ENCODE peak calls at places on chromosomes 11 and 22, in six cellular contexts. Y, Q, R, C, M and U are unnamed samples.

GRCh38 chr11:113137735-113138529 is 176.5 kb upstream of the TTC12 start:
- DNase-seq in R (no peak), Y (no peak), M (no peak), Q (no peak), C (no peak), U (no peak)

GRCh38 chr22:22019659-22020424 is 37.3 kb upstream of the TOP3B start:
- DNase-seq in C (no peak), Q (no peak), Y (no peak), R (no peak), M (no peak), U (peak)

GRCh38 chr11:6812391-6813005 is 13.0 kb upstream of the OR6A2 start:
- DNase-seq in Q (no peak), Y (no peak), R (peak), C (peak), M (peak), U (peak)

GRCh38 chr22:40022536-40023225 is 27.9 kb downstream of the FAM83F start:
- DNase-seq in C (no peak), R (no peak), Q (no peak), Y (no peak), M (peak), U (no peak)

GRCh38 chr11:19597876-19598275 is 114.8 kb upstream of the NAV2 start:
- DNase-seq in M (no peak), C (no peak), Q (no peak), R (no peak), Y (no peak), U (no peak)

GRCh38 chr11:64863381-64864060 is 14.9 kb downstream of the EHD1 start:
- DNase-seq in M (no peak), Q (no peak), C (no peak), R (peak), Y (no peak), U (no peak)

GRCh38 chr11:12840871-12841516 is 166.8 kb downstream of the TEAD1 start:
- DNase-seq in C (peak), M (peak), Y (no peak), Q (no peak), R (peak), U (peak)

GRCh38 chr11:128963744-128964340 is 21.2 kb upstream of the TP53AIP1 start:
- DNase-seq in Q (no peak), C (no peak), Y (no peak), M (no peak), R (peak), U (no peak)

GRCh38 chr22:26579331-26579886 is 10.5 kb downstream of the TPST2 start:
- DNase-seq in Y (no peak), Q (no peak), R (no peak), M (no peak), C (no peak), U (no peak)

GRCh38 chr11:46200537-46201281 is 76.8 kb upstream of the CREB3L1 start:
- DNase-seq in R (no peak), Y (no peak), M (peak), Q (no peak), C (peak), U (peak)

GRCh38 chr11:16603890-16604783 is 134.3 kb upstream of the C11orf58 start:
- DNase-seq in M (peak), C (no peak), Y (peak), R (peak), Q (peak), U (no peak)

GRCh38 chr11:10452211-10452767 is 2.8 kb upstream of the AMPD3 start:
- DNase-seq in Q (no peak), C (peak), Y (no peak), R (no peak), M (no peak), U (no peak)

GRCh38 chr11:134888821-134889220 is 476.8 kb upstream of the B3GAT1 start:
- DNase-seq in M (no peak), C (no peak), R (no peak), Q (no peak), Y (no peak), U (no peak)

GRCh38 chr11:72003776-72004171 is 5.1 kb downstream of the IL18BP start:
- DNase-seq in R (no peak), Q (no peak), M (no peak), Y (no peak), C (no peak), U (no peak)

GRCh38 chr11:91374794-91375193 is 849.8 kb upstream of the FAT3 start:
- DNase-seq in Y (no peak), C (no peak), M (no peak), Q (no peak), R (no peak), U (no peak)

GRCh38 chr22:17281026-17281809 is 62.0 kb upstream of the ADA2 start:
- DNase-seq in R (no peak), Y (no peak), C (peak), M (no peak), Q (no peak), U (no peak)

GRCh38 chr11:7520981-7521487 is 7.2 kb downstream of the PPFIBP2 start:
- DNase-seq in Q (no peak), C (no peak), R (no peak), Y (no peak), M (no peak), U (no peak)

GRCh38 chr11:115665345-115665901 is 161.2 kb upstream of the CADM1 start:
- DNase-seq in M (no peak), Y (no peak), C (no peak), R (peak), Q (no peak), U (no peak)

DNA sequence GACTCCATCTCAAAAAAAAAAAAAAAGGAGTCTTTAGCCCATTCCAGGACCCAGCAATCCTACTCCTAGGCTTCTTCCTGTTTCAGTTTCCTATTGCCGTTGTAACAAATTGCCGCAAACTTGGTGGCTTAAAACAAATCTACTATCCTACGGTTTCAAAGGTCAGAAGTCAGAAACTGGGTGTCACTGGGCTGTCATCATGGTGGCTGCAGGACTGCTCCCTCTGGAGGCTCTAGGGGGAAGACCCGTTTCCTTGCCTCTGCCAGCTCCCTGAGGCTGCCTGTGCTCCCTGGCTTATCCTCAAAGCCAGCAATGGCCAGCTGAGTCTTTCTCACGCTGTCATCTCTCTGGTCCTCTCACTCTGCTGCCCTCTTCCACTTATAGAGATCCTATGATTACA is 8.7 kb upstream of the DAGLA start:
- DNase-seq in C (no peak), Q (no peak), M (no peak), R (peak), Y (peak), U (no peak)
- TF ChIP-seq CTCF in C (peak), Q (peak), M (peak), R (peak), Y (peak), U (no peak)

DNA sequence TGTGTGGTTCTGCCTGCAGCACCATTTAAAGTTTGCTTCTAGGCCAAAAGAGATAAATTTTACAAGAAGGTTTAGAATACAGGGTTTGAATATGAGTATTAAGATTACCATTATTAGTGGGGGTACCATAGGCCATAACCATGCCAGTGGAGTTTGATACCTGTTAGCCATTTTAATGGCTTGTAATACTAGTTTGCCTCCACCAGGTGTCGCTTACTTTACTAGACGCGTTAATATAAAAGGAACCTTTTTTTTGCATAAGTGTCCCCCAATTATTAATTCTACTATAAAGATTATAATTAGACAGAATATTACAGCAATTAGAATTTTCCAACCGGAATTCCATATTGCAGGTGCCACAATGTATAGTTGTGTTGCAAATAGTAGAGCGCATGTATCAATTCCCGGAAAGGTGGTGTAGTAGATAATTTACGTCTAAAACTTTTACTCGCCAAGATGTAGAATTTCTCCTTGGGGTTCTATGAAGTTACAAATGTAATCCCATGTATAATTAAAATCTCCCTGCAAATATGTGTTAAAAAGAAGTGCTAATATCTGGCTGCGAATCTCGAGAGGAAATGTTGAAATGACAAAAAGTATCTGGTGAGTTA is 16.1 kb downstream of the MS4A6E start:
- DNase-seq in C (peak), M (peak), Q (no peak), R (peak), Y (no peak), U (no peak)
- TF ChIP-seq CTCF in C (peak), M (peak), Q (peak), R (peak), Y (peak), U (peak)

GRCh38 chr11:62600367-62601113 is 1.1 kb downstream of the MTA2 start:
- DNase-seq in M (peak), Y (no peak), R (peak), C (no peak), Q (no peak), U (no peak)

GRCh38 chr11:62603072-62603408 is 1.4 kb upstream of the MTA2 start:
- DNase-seq in Q (no peak), R (no peak), M (no peak), Y (no peak), C (no peak), U (no peak)

GRCh38 chr11:62602141-62603071 is 741 bp upstream of the MTA2 start:
- DNase-seq in C (no peak), M (no peak), Y (peak), R (peak), Q (no peak), U (peak)

GRCh38 chr11:62601114-62601363 is 626 bp downstream of the MTA2 start:
- DNase-seq in Q (no peak), C (no peak), M (peak), Y (peak), R (no peak), U (no peak)

DNA sequence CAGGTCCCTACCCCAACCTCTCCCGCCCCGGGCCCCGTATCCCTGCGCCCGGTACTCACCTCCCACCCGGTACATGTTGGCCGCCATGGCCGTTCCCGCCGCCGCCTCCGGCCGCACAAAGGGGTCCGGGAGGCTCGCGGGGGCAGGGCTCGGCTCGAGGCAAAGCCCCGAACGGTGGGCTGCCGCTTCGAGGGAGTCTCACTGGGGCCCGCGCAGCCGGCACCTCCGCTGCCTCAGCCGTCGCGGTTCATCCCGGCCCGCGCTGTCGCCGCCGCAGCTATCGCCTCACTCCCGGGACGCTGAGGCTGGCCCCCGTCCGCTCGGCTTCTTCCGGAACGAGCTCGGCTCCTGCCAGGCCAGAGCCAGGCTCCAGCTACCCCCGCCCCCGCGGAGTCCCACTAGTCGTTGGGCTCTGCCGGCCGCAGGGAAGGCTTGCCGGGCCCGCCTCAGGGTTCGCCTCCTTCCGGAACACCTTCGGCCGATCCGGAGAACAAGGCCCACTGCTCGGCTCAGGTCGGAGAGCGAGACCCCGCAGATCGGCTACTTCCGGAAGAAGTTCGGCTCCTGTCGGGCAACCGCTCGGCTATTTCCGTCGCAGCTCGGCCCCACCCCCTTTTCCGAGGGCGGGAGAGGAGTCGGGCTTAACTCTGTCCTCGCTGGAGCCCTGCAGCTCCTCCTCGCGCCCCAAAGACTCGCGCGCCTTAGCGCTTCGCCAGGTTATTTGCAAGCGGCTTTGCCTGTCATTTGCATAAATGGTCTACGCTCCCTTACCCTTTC is at the start of gene MTA2:
- DNase-seq in Y (peak), Q (peak), C (peak), R (peak), M (peak), U (peak)
- TF ChIP-seq CTCF in Y (no peak), Q (no peak), C (no peak), R (no peak), M (no peak), U (no peak)

GRCh38 chr11:67434395-67434881 is 3.0 kb downstream of the PTPRCAP start:
- DNase-seq in C (no peak), R (no peak), M (no peak), Y (no peak), Q (no peak), U (no peak)
- TF ChIP-seq CTCF in C (no peak), R (no peak), M (no peak), Y (no peak), Q (no peak), U (no peak)

GRCh38 chr11:103800406-103801114 is 235.9 kb upstream of the DDI1 start:
- DNase-seq in R (peak), M (no peak), Y (no peak), C (peak), Q (no peak), U (no peak)
- TF ChIP-seq CTCF in R (peak), M (no peak), Y (no peak), C (no peak), Q (no peak), U (no peak)

GRCh38 chr22:31448382-31448781 is 41.3 kb downstream of the EIF4ENIF1 start:
- DNase-seq in M (no peak), Q (no peak), C (no peak), R (no peak), Y (no peak), U (no peak)

GRCh38 chr22:31446767-31447166 is 42.9 kb downstream of the EIF4ENIF1 start:
- DNase-seq in Q (no peak), R (no peak), M (no peak), C (no peak), Y (no peak), U (no peak)

GRCh38 chr22:31449521-31449920 is 40.1 kb downstream of the EIF4ENIF1 start:
- DNase-seq in Y (no peak), M (no peak), R (no peak), Q (no peak), C (no peak), U (no peak)

GRCh38 chr22:31447337-31447736 is 42.3 kb downstream of the EIF4ENIF1 start:
- DNase-seq in Y (no peak), M (no peak), C (no peak), R (no peak), Q (no peak), U (no peak)

GRCh38 chr22:31451709-31452571 is 37.7 kb downstream of the EIF4ENIF1 start:
- DNase-seq in Q (no peak), C (peak), M (peak), R (peak), Y (no peak), U (peak)
- TF ChIP-seq CTCF in Q (peak), C (peak), M (peak), R (peak), Y (peak), U (peak)

GRCh38 chr11:62143727-62144126 is 19.9 kb downstream of the INCENP start:
- DNase-seq in Y (peak), Q (no peak), C (no peak), R (no peak), M (no peak), U (no peak)
- TF ChIP-seq CTCF in Y (no peak), Q (no peak), C (peak), R (no peak), M (no peak), U (no peak)

GRCh38 chr22:47453049-47453448 is 690.6 kb downstream of the TBC1D22A start:
- DNase-seq in Q (no peak), M (no peak), R (no peak), Y (no peak), C (no peak), U (no peak)

GRCh38 chr22:47450876-47451475 is 688.5 kb downstream of the TBC1D22A start:
- DNase-seq in R (no peak), Q (no peak), C (no peak), Y (no peak), M (no peak), U (no peak)

GRCh38 chr22:47448231-47449035 is 686.0 kb downstream of the TBC1D22A start:
- DNase-seq in M (no peak), R (no peak), Q (no peak), C (no peak), Y (no peak), U (no peak)

GRCh38 chr22:47449508-47450270 is 687.2 kb downstream of the TBC1D22A start:
- DNase-seq in M (no peak), Q (no peak), Y (no peak), R (no peak), C (no peak), U (no peak)

DNA sequence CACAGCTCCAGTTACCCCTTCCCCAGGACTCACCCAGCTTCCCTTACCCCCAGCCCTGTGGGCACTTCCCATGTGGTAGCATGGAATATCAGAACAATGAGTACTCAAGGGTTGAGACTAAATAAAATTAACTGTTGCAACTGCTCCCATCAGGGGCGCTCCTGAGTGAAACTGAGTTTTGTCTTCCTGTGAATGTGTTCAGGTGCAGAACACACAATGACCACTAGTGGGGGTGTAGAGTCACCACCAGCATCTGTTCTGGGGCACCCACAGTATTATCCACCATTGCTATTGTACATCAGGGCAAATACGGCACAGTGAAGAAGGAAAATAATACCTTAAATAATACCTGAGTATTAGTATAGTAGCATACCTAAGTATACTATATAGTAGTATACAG is 689.7 kb downstream of the TBC1D22A start:
- DNase-seq in Q (no peak), M (peak), Y (no peak), R (no peak), C (no peak), U (no peak)
- TF ChIP-seq CTCF in Q (no peak), M (peak), Y (no peak), R (peak), C (peak), U (peak)

GRCh38 chr11:124682443-124682842 is 8.7 kb downstream of the SPA17 start:
- DNase-seq in R (no peak), Q (no peak), M (no peak), Y (no peak), C (no peak), U (no peak)
- TF ChIP-seq CTCF in R (no peak), Q (no peak), M (no peak), Y (no peak), C (no peak), U (no peak)

GRCh38 chr11:100957499-100957898 is 172.1 kb downstream of the PGR start:
- DNase-seq in M (no peak), Y (no peak), Q (no peak), R (no peak), C (no peak), U (no peak)
- TF ChIP-seq CTCF in M (no peak), Y (no peak), Q (no peak), R (no peak), C (no peak), U (no peak)